ENCODE peak calls at places on chromosomes 1 and 21, in ten cellular contexts. One of them, this sample, is unnamed.

GRCh38 chr1:89834078-89834704 is 13.4 kb downstream of the LRRC8D start:
- DNase-seq in AG04450: no peak
- DNase-seq in iris pigment epithelial cell: peak; percentile 67
- DNase-seq in GM13976: no peak
- DNase-seq in fibroblast of lung: peak; percentile 11
- DNase-seq in esophagus squamous epithelium: no peak
- DNase-seq in endothelial cell: no peak
- DNase-seq in activated CD4-positive, alpha-beta T cell treated with anti-CD3 and anti-CD28 coated beads for 4 hours: no peak
- DNase-seq in mesothelial cell of epicardium: no peak
- DNase-seq in activated T-helper 9 cell treated with anti-CD3 and anti-CD28 coated beads, Interleukin-2, amount 50 U/mL, for 16 hours: no peak
- DNase-seq in this sample: no peak

GRCh38 chr1:212257157-212257556 is 28.1 kb upstream of the PPP2R5A start:
- DNase-seq in iris pigment epithelial cell: no peak
- DNase-seq in endothelial cell: no peak
- DNase-seq in activated T-helper 9 cell treated with anti-CD3 and anti-CD28 coated beads, Interleukin-2, amount 50 U/mL, for 16 hours: no peak
- DNase-seq in GM13976: no peak
- DNase-seq in mesothelial cell of epicardium: no peak
- DNase-seq in fibroblast of lung: no peak
- DNase-seq in AG04450: no peak
- DNase-seq in esophagus squamous epithelium: no peak
- DNase-seq in activated CD4-positive, alpha-beta T cell treated with anti-CD3 and anti-CD28 coated beads for 4 hours: no peak
- DNase-seq in this sample: no peak

GRCh38 chr1:24364605-24364974 is 45.4 kb downstream of the GRHL3 start:
- DNase-seq in esophagus squamous epithelium: no peak
- DNase-seq in endothelial cell: no peak
- DNase-seq in AG04450: no peak
- DNase-seq in mesothelial cell of epicardium: no peak
- DNase-seq in GM13976: no peak
- DNase-seq in fibroblast of lung: peak; percentile 10
- DNase-seq in iris pigment epithelial cell: peak; percentile 32
- DNase-seq in activated CD4-positive, alpha-beta T cell treated with anti-CD3 and anti-CD28 coated beads for 4 hours: no peak
- DNase-seq in activated T-helper 9 cell treated with anti-CD3 and anti-CD28 coated beads, Interleukin-2, amount 50 U/mL, for 16 hours: no peak
- DNase-seq in this sample: no peak

GRCh38 chr1:157833155-157833554 is 8.5 kb downstream of the CD5L start:
- DNase-seq in GM13976: peak; percentile 40
- DNase-seq in activated T-helper 9 cell treated with anti-CD3 and anti-CD28 coated beads, Interleukin-2, amount 50 U/mL, for 16 hours: no peak
- DNase-seq in AG04450: no peak
- DNase-seq in iris pigment epithelial cell: no peak
- DNase-seq in mesothelial cell of epicardium: no peak
- DNase-seq in fibroblast of lung: no peak
- DNase-seq in activated CD4-positive, alpha-beta T cell treated with anti-CD3 and anti-CD28 coated beads for 4 hours: no peak
- DNase-seq in endothelial cell: no peak
- DNase-seq in esophagus squamous epithelium: no peak
- DNase-seq in this sample: no peak

GRCh38 chr1:244755673-244756072 is 79.8 kb upstream of the COX20 start:
- DNase-seq in mesothelial cell of epicardium: no peak
- DNase-seq in GM13976: no peak
- DNase-seq in activated CD4-positive, alpha-beta T cell treated with anti-CD3 and anti-CD28 coated beads for 4 hours: no peak
- DNase-seq in fibroblast of lung: no peak
- DNase-seq in esophagus squamous epithelium: no peak
- DNase-seq in activated T-helper 9 cell treated with anti-CD3 and anti-CD28 coated beads, Interleukin-2, amount 50 U/mL, for 16 hours: no peak
- DNase-seq in AG04450: no peak
- DNase-seq in endothelial cell: no peak
- DNase-seq in iris pigment epithelial cell: no peak
- DNase-seq in this sample: no peak

GRCh38 chr1:14137411-14138134 is 437.6 kb downstream of the PRDM2 start:
- DNase-seq in activated T-helper 9 cell treated with anti-CD3 and anti-CD28 coated beads, Interleukin-2, amount 50 U/mL, for 16 hours: no peak
- DNase-seq in fibroblast of lung: no peak
- DNase-seq in mesothelial cell of epicardium: no peak
- DNase-seq in AG04450: no peak
- DNase-seq in activated CD4-positive, alpha-beta T cell treated with anti-CD3 and anti-CD28 coated beads for 4 hours: no peak
- DNase-seq in esophagus squamous epithelium: no peak
- DNase-seq in endothelial cell: no peak
- DNase-seq in GM13976: no peak
- DNase-seq in iris pigment epithelial cell: no peak
- DNase-seq in this sample: no peak

GRCh38 chr1:226419284-226419683 is 11.4 kb upstream of the PARP1 start:
- DNase-seq in activated T-helper 9 cell treated with anti-CD3 and anti-CD28 coated beads, Interleukin-2, amount 50 U/mL, for 16 hours: no peak
- DNase-seq in mesothelial cell of epicardium: no peak
- DNase-seq in GM13976: no peak
- DNase-seq in endothelial cell: no peak
- DNase-seq in fibroblast of lung: no peak
- DNase-seq in iris pigment epithelial cell: no peak
- DNase-seq in activated CD4-positive, alpha-beta T cell treated with anti-CD3 and anti-CD28 coated beads for 4 hours: no peak
- DNase-seq in AG04450: no peak
- DNase-seq in esophagus squamous epithelium: no peak
- DNase-seq in this sample: no peak

GRCh38 chr1:28737245-28738137 is 751 bp downstream of the YTHDF2 start:
- DNase-seq in iris pigment epithelial cell: peak; percentile 40
- DNase-seq in esophagus squamous epithelium: no peak
- DNase-seq in endothelial cell: peak; percentile 50
- DNase-seq in activated CD4-positive, alpha-beta T cell treated with anti-CD3 and anti-CD28 coated beads for 4 hours: peak; percentile 42
- DNase-seq in fibroblast of lung: peak; percentile 55
- DNase-seq in activated T-helper 9 cell treated with anti-CD3 and anti-CD28 coated beads, Interleukin-2, amount 50 U/mL, for 16 hours: peak; percentile 45
- DNase-seq in mesothelial cell of epicardium: peak; percentile 27
- DNase-seq in GM13976: peak; percentile 72
- DNase-seq in AG04450: no peak
- DNase-seq in this sample: no peak

GRCh38 chr1:159854693-159855192 is 7.7 kb downstream of the VSIG8 start:
- DNase-seq in mesothelial cell of epicardium: peak; percentile 55
- DNase-seq in AG04450: peak; percentile 42
- DNase-seq in activated CD4-positive, alpha-beta T cell treated with anti-CD3 and anti-CD28 coated beads for 4 hours: peak; percentile 64
- DNase-seq in iris pigment epithelial cell: peak; percentile 91
- DNase-seq in fibroblast of lung: peak; percentile 86
- DNase-seq in GM13976: peak; percentile 78
- DNase-seq in endothelial cell: peak; percentile 35
- DNase-seq in esophagus squamous epithelium: peak; percentile 35
- DNase-seq in activated T-helper 9 cell treated with anti-CD3 and anti-CD28 coated beads, Interleukin-2, amount 50 U/mL, for 16 hours: peak; percentile 57
- DNase-seq in this sample: peak; percentile 92

GRCh38 chr1:66403031-66403731 is 130.8 kb upstream of the SGIP1 start:
- DNase-seq in GM13976: no peak
- DNase-seq in iris pigment epithelial cell: no peak
- DNase-seq in activated CD4-positive, alpha-beta T cell treated with anti-CD3 and anti-CD28 coated beads for 4 hours: no peak
- DNase-seq in esophagus squamous epithelium: no peak
- DNase-seq in mesothelial cell of epicardium: no peak
- DNase-seq in AG04450: no peak
- DNase-seq in endothelial cell: no peak
- DNase-seq in activated T-helper 9 cell treated with anti-CD3 and anti-CD28 coated beads, Interleukin-2, amount 50 U/mL, for 16 hours: no peak
- DNase-seq in fibroblast of lung: no peak
- DNase-seq in this sample: no peak

GRCh38 chr1:203726417-203726867 is 38.5 kb upstream of the LAX1 start:
- DNase-seq in esophagus squamous epithelium: no peak
- DNase-seq in AG04450: no peak
- DNase-seq in endothelial cell: no peak
- DNase-seq in fibroblast of lung: no peak
- DNase-seq in mesothelial cell of epicardium: no peak
- DNase-seq in GM13976: no peak
- DNase-seq in iris pigment epithelial cell: no peak
- DNase-seq in activated CD4-positive, alpha-beta T cell treated with anti-CD3 and anti-CD28 coated beads for 4 hours: no peak
- DNase-seq in activated T-helper 9 cell treated with anti-CD3 and anti-CD28 coated beads, Interleukin-2, amount 50 U/mL, for 16 hours: no peak
- DNase-seq in this sample: no peak

GRCh38 chr1:158471920-158472319 is at the start of gene OR10R2:
- DNase-seq in activated CD4-positive, alpha-beta T cell treated with anti-CD3 and anti-CD28 coated beads for 4 hours: no peak
- DNase-seq in fibroblast of lung: no peak
- DNase-seq in AG04450: no peak
- DNase-seq in mesothelial cell of epicardium: no peak
- DNase-seq in iris pigment epithelial cell: no peak
- DNase-seq in endothelial cell: no peak
- DNase-seq in esophagus squamous epithelium: no peak
- DNase-seq in GM13976: no peak
- DNase-seq in activated T-helper 9 cell treated with anti-CD3 and anti-CD28 coated beads, Interleukin-2, amount 50 U/mL, for 16 hours: no peak
- DNase-seq in this sample: no peak

GRCh38 chr1:12593621-12594066 is 24.4 kb downstream of the DHRS3 start:
- DNase-seq in mesothelial cell of epicardium: no peak
- DNase-seq in AG04450: no peak
- DNase-seq in esophagus squamous epithelium: no peak
- DNase-seq in fibroblast of lung: peak; percentile 53
- DNase-seq in activated T-helper 9 cell treated with anti-CD3 and anti-CD28 coated beads, Interleukin-2, amount 50 U/mL, for 16 hours: no peak
- DNase-seq in endothelial cell: no peak
- DNase-seq in iris pigment epithelial cell: peak; percentile 85
- DNase-seq in activated CD4-positive, alpha-beta T cell treated with anti-CD3 and anti-CD28 coated beads for 4 hours: no peak
- DNase-seq in GM13976: no peak
- DNase-seq in this sample: no peak

GRCh38 chr1:30111431-30111830 is 612.0 kb downstream of the MATN1 start:
- DNase-seq in mesothelial cell of epicardium: no peak
- DNase-seq in activated T-helper 9 cell treated with anti-CD3 and anti-CD28 coated beads, Interleukin-2, amount 50 U/mL, for 16 hours: no peak
- DNase-seq in AG04450: no peak
- DNase-seq in GM13976: no peak
- DNase-seq in activated CD4-positive, alpha-beta T cell treated with anti-CD3 and anti-CD28 coated beads for 4 hours: no peak
- DNase-seq in fibroblast of lung: peak; percentile 56
- DNase-seq in iris pigment epithelial cell: peak; percentile 52
- DNase-seq in esophagus squamous epithelium: no peak
- DNase-seq in endothelial cell: peak; percentile 66
- DNase-seq in this sample: no peak

GRCh38 chr1:95388041-95388440 is 154.0 kb downstream of the RWDD3 start:
- DNase-seq in mesothelial cell of epicardium: no peak
- DNase-seq in GM13976: no peak
- DNase-seq in endothelial cell: no peak
- DNase-seq in AG04450: no peak
- DNase-seq in iris pigment epithelial cell: no peak
- DNase-seq in esophagus squamous epithelium: no peak
- DNase-seq in activated T-helper 9 cell treated with anti-CD3 and anti-CD28 coated beads, Interleukin-2, amount 50 U/mL, for 16 hours: no peak
- DNase-seq in fibroblast of lung: no peak
- DNase-seq in activated CD4-positive, alpha-beta T cell treated with anti-CD3 and anti-CD28 coated beads for 4 hours: no peak
- DNase-seq in this sample: no peak

GRCh38 chr1:161021168-161021958 is 411 bp upstream of the F11R start:
- DNase-seq in mesothelial cell of epicardium: peak; percentile 89
- DNase-seq in iris pigment epithelial cell: peak; percentile 59
- DNase-seq in fibroblast of lung: no peak
- DNase-seq in GM13976: peak; percentile 95
- DNase-seq in activated CD4-positive, alpha-beta T cell treated with anti-CD3 and anti-CD28 coated beads for 4 hours: peak; percentile 90
- DNase-seq in endothelial cell: peak; percentile 81
- DNase-seq in esophagus squamous epithelium: peak; percentile 32
- DNase-seq in AG04450: no peak
- DNase-seq in activated T-helper 9 cell treated with anti-CD3 and anti-CD28 coated beads, Interleukin-2, amount 50 U/mL, for 16 hours: peak; percentile 77
- DNase-seq in this sample: peak; percentile 92

GRCh38 chr1:200039849-200040479 is 12.5 kb downstream of the NR5A2 start:
- DNase-seq in AG04450: no peak
- DNase-seq in endothelial cell: no peak
- DNase-seq in activated T-helper 9 cell treated with anti-CD3 and anti-CD28 coated beads, Interleukin-2, amount 50 U/mL, for 16 hours: no peak
- DNase-seq in fibroblast of lung: no peak
- DNase-seq in GM13976: peak; percentile 40
- DNase-seq in activated CD4-positive, alpha-beta T cell treated with anti-CD3 and anti-CD28 coated beads for 4 hours: no peak
- DNase-seq in esophagus squamous epithelium: no peak
- DNase-seq in mesothelial cell of epicardium: no peak
- DNase-seq in iris pigment epithelial cell: peak; percentile 23
- DNase-seq in this sample: no peak

GRCh38 chr21:28615276-28615675 is 377.4 kb downstream of the LTN1 start:
- DNase-seq in activated CD4-positive, alpha-beta T cell treated with anti-CD3 and anti-CD28 coated beads for 4 hours: no peak
- DNase-seq in iris pigment epithelial cell: peak; percentile 75
- DNase-seq in mesothelial cell of epicardium: no peak
- DNase-seq in activated T-helper 9 cell treated with anti-CD3 and anti-CD28 coated beads, Interleukin-2, amount 50 U/mL, for 16 hours: no peak
- DNase-seq in esophagus squamous epithelium: no peak
- DNase-seq in AG04450: no peak
- DNase-seq in fibroblast of lung: peak; percentile 25
- DNase-seq in endothelial cell: no peak
- DNase-seq in GM13976: no peak
- DNase-seq in this sample: no peak

GRCh38 chr21:35051287-35051818 is 2.3 kb upstream of the RUNX1 start:
- DNase-seq in mesothelial cell of epicardium: no peak
- DNase-seq in AG04450: no peak
- DNase-seq in activated CD4-positive, alpha-beta T cell treated with anti-CD3 and anti-CD28 coated beads for 4 hours: peak; percentile 80
- DNase-seq in fibroblast of lung: peak; percentile 95
- DNase-seq in esophagus squamous epithelium: peak; percentile 42
- DNase-seq in activated T-helper 9 cell treated with anti-CD3 and anti-CD28 coated beads, Interleukin-2, amount 50 U/mL, for 16 hours: peak; percentile 70
- DNase-seq in endothelial cell: peak; percentile 73
- DNase-seq in GM13976: peak; percentile 66
- DNase-seq in iris pigment epithelial cell: peak; percentile 91
- DNase-seq in this sample: peak; percentile 93

GRCh38 chr1:27682351-27682944 is 10.5 kb upstream of the IFI6 start:
- DNase-seq in GM13976: no peak
- DNase-seq in activated T-helper 9 cell treated with anti-CD3 and anti-CD28 coated beads, Interleukin-2, amount 50 U/mL, for 16 hours: no peak
- DNase-seq in endothelial cell: no peak
- DNase-seq in iris pigment epithelial cell: no peak
- DNase-seq in mesothelial cell of epicardium: no peak
- DNase-seq in activated CD4-positive, alpha-beta T cell treated with anti-CD3 and anti-CD28 coated beads for 4 hours: no peak
- DNase-seq in esophagus squamous epithelium: no peak
- DNase-seq in AG04450: no peak
- DNase-seq in fibroblast of lung: no peak
- DNase-seq in this sample: no peak